ENCODE peak calls at places on chromosome 10, in nine cellular contexts. G, B, Y, O, Q, U, V, T and C are unnamed samples.

GRCh38 chr10:60425392-60426110 is 35.9 kb upstream of the ANK3 start:
- DNase-seq in G (peak), B (no peak), Y (no peak), O (no peak), Q (no peak), U (peak), V (peak), T (no peak), C (no peak)

GRCh38 chr10:84066202-84066601 is 73.1 kb upstream of the GHITM start:
- DNase-seq in G (no peak), B (no peak), Y (no peak), O (no peak), Q (no peak), U (no peak), V (no peak), T (no peak), C (no peak)

GRCh38 chr10:119189811-119190282 is 11.2 kb upstream of the PRDX3 start:
- DNase-seq in G (no peak), B (no peak), Y (no peak), O (no peak), Q (peak), U (peak), V (no peak), T (no peak), C (no peak)

GRCh38 chr10:111072232-111072631 is 4.6 kb upstream of the ADRA2A start:
- DNase-seq in G (no peak), B (no peak), Y (no peak), O (no peak), Q (no peak), U (no peak), V (no peak), T (no peak), C (no peak)

GRCh38 chr10:118238573-118239240 is 103.4 kb downstream of the FAM204A start:
- DNase-seq in G (no peak), B (no peak), Y (no peak), O (peak), Q (no peak), U (peak), V (no peak), T (no peak), C (no peak)

GRCh38 chr10:70918851-70919530 is 30.6 kb upstream of the PCBD1 start:
- DNase-seq in G (no peak), B (no peak), Y (no peak), O (no peak), Q (no peak), U (no peak), V (no peak), T (no peak), C (no peak)

GRCh38 chr10:30445716-30446115 is 11.7 kb downstream of the MAP3K8 start:
- DNase-seq in G (no peak), B (no peak), Y (no peak), O (no peak), Q (no peak), U (peak), V (no peak), T (no peak), C (no peak)

GRCh38 chr10:103284170-103284569 is 7.2 kb downstream of the INA start:
- DNase-seq in G (no peak), B (no peak), Y (no peak), O (no peak), Q (no peak), U (no peak), V (no peak), T (no peak), C (no peak)

GRCh38 chr10:126212653-126213052 is 175.6 kb downstream of the ADAM12 start:
- DNase-seq in G (no peak), B (no peak), Y (no peak), O (no peak), Q (no peak), U (no peak), V (no peak), T (no peak), C (no peak)

GRCh38 chr10:29370092-29370611 is 81.3 kb downstream of the LYZL1 start:
- DNase-seq in G (no peak), B (no peak), Y (no peak), O (no peak), Q (no peak), U (no peak), V (no peak), T (no peak), C (no peak)

GRCh38 chr10:607545-608196 is 81.8 kb downstream of the DIP2C start:
- DNase-seq in G (no peak), B (no peak), Y (no peak), O (no peak), Q (no peak), U (no peak), V (no peak), T (no peak), C (no peak)

GRCh38 chr10:103745264-103746247 is 109.8 kb downstream of the SH3PXD2A start:
- DNase-seq in G (no peak), B (no peak), Y (peak), O (peak), Q (peak), U (no peak), V (peak), T (no peak), C (no peak)